ENCODE peak calls at places on chromosomes 4 and X, in seven cellular contexts. Z is cardiac fibroblast, W is mammary epithelial cell, Y is brain microvascular endothelial cell, T is Peyer's patch, L is choroid plexus epithelial cell, R is HCT116. A is an unnamed sample.

GRCh38 chrX:30196322-30196721 is 19.0 kb upstream of the MAGEB2 start:
- DNase-seq in Z (peak; percentile 3), W (peak; percentile 1), Y (peak; percentile 1), T (no peak), L (peak; percentile 33), R (peak; percentile 7), A (peak; percentile 1)

GRCh38 chr4:107823870-107824366 is 814 bp upstream of the SGMS2 start:
- DNase-seq in Z (no peak), W (no peak), Y (no peak), T (no peak), L (no peak), R (peak; percentile 70), A (no peak)

GRCh38 chr4:61425315-61425714 is 225.2 kb downstream of the ADGRL3 start:
- DNase-seq in Z (no peak), W (peak; percentile 97), Y (no peak), T (no peak), L (no peak), R (no peak), A (no peak)

GRCh38 chr4:18754180-18754579 is 732.6 kb upstream of the LCORL start:
- DNase-seq in Z (no peak), W (no peak), Y (no peak), T (no peak), L (no peak), R (no peak), A (no peak)

GRCh38 chr4:88818650-88819470 is 121.2 kb upstream of the NAP1L5 start:
- DNase-seq in Z (peak; percentile 70), W (peak; percentile 52), Y (peak; percentile 46), T (no peak), L (peak; percentile 75), R (peak; percentile 31), A (peak; percentile 74)

GRCh38 chr4:151227731-151228130 is 49.2 kb upstream of the PRSS48 start:
- DNase-seq in Z (peak; percentile 98), W (peak; percentile 84), Y (peak; percentile 96), T (no peak), L (peak; percentile 99), R (no peak), A (peak; percentile 87)

GRCh38 chr4:70704333-70705145 is 16.2 kb downstream of the UTP3 start:
- DNase-seq in Z (peak; percentile 76), W (peak; percentile 56), Y (peak; percentile 33), T (peak; percentile 89), L (peak; percentile 69), R (peak; percentile 42), A (peak; percentile 56)

GRCh38 chr4:8938623-8939022 is 67.0 kb upstream of the HMX1 start:
- DNase-seq in Z (no peak), W (no peak), Y (no peak), T (no peak), L (no peak), R (no peak), A (no peak)

GRCh38 chrX:134294548-134294947 is 57.6 kb downstream of the CCDC160 start:
- DNase-seq in Z (peak; percentile 0), W (no peak), Y (no peak), T (no peak), L (peak; percentile 31), R (no peak), A (peak; percentile 4)

GRCh38 chr4:177367336-177367735 is 57.7 kb downstream of the NEIL3 start:
- DNase-seq in Z (peak; percentile 45), W (peak; percentile 12), Y (peak; percentile 24), T (no peak), L (peak; percentile 37), R (no peak), A (peak; percentile 28)

GRCh38 chrX:130330706-130331105 is 9.0 kb upstream of the SLC25A14 start:
- DNase-seq in Z (peak; percentile 51), W (peak; percentile 46), Y (peak; percentile 55), T (peak; percentile 62), L (peak; percentile 54), R (peak; percentile 64), A (peak; percentile 43)

GRCh38 chr4:153005914-153006381 is 69.8 kb downstream of the FHDC1 start:
- DNase-seq in Z (no peak), W (no peak), Y (no peak), T (no peak), L (no peak), R (no peak), A (no peak)

GRCh38 chrX:17328837-17329236 is 46.2 kb upstream of the NHS start:
- DNase-seq in Z (no peak), W (no peak), Y (no peak), T (no peak), L (no peak), R (no peak), A (no peak)

GRCh38 chrX:38975368-38975767 is 174.1 kb downstream of the MID1IP1 start:
- DNase-seq in Z (peak; percentile 48), W (no peak), Y (no peak), T (no peak), L (peak; percentile 7), R (no peak), A (peak; percentile 57)

GRCh38 chrX:2425281-2426071 is 75.3 kb downstream of the DHRSX start:
- DNase-seq in Z (no peak), W (no peak), Y (no peak), T (no peak), L (no peak), R (no peak), A (no peak)

GRCh38 chr4:54232151-54232688 is 3.1 kb downstream of the PDGFRA start:
- DNase-seq in Z (no peak), W (no peak), Y (no peak), T (no peak), L (peak; percentile 30), R (no peak), A (peak; percentile 36)

GRCh38 chr4:17197070-17197469 is 298.6 kb upstream of the LDB2 start:
- DNase-seq in Z (no peak), W (no peak), Y (no peak), T (no peak), L (no peak), R (no peak), A (no peak)

GRCh38 chr4:149933883-149934282 is 118.2 kb upstream of the IQCM start:
- DNase-seq in Z (peak; percentile 41), W (no peak), Y (no peak), T (no peak), L (no peak), R (no peak), A (peak; percentile 35)

GRCh38 chr4:152807294-152807829 is 27.6 kb downstream of the ARFIP1 start:
- DNase-seq in Z (no peak), W (peak; percentile 52), Y (no peak), T (no peak), L (peak; percentile 43), R (no peak), A (no peak)

GRCh38 chrX:132716006-132716405 is 227.2 kb upstream of the MBNL3 start:
- DNase-seq in Z (no peak), W (no peak), Y (no peak), T (no peak), L (peak; percentile 4), R (no peak), A (no peak)

GRCh38 chr4:98518555-98519267 is 139.7 kb downstream of the TSPAN5 start:
- DNase-seq in Z (no peak), W (no peak), Y (no peak), T (no peak), L (no peak), R (no peak), A (no peak)

GRCh38 chr4:89253306-89253705 is 54.3 kb downstream of the GPRIN3 start:
- DNase-seq in Z (no peak), W (no peak), Y (no peak), T (no peak), L (no peak), R (no peak), A (no peak)

GRCh38 chrX:144849141-144849540 is 398.2 kb upstream of the SPANXN1 start:
- DNase-seq in Z (no peak), W (peak; percentile 63), Y (no peak), T (no peak), L (no peak), R (no peak), A (peak; percentile 8)

GRCh38 chr4:64014647-64015046 is 394.6 kb downstream of the TECRL start:
- DNase-seq in Z (no peak), W (no peak), Y (no peak), T (no peak), L (no peak), R (no peak), A (no peak)

GRCh38 chr4:114076865-114077264 is 97.4 kb upstream of the ARSJ start:
- DNase-seq in Z (no peak), W (peak; percentile 40), Y (no peak), T (no peak), L (no peak), R (no peak), A (peak; percentile 54)

GRCh38 chrX:9682456-9682855 is 83.2 kb downstream of the GPR143 start:
- DNase-seq in Z (peak; percentile 54), W (no peak), Y (no peak), T (no peak), L (peak; percentile 72), R (no peak), A (peak; percentile 42)
- TF ChIP-seq CTCF in Z (peak; percentile 8), W (no peak), Y (peak; percentile 26), T (peak; percentile 44), L (peak; percentile 63), R (no peak), A (peak; percentile 24)

GRCh38 chr4:6751611-6752485 is 30.7 kb upstream of the KIAA0232 start:
- DNase-seq in Z (no peak), W (no peak), Y (no peak), T (no peak), L (no peak), R (no peak), A (no peak)
- H3K4me3 ChIP-seq in Z (no peak overlapping the region), W (no peak overlapping the region), Y (no peak overlapping the region), T (no peak overlapping the region), L (no peak overlapping the region), R (no peak overlapping the region), A (no peak overlapping the region)

DNA sequence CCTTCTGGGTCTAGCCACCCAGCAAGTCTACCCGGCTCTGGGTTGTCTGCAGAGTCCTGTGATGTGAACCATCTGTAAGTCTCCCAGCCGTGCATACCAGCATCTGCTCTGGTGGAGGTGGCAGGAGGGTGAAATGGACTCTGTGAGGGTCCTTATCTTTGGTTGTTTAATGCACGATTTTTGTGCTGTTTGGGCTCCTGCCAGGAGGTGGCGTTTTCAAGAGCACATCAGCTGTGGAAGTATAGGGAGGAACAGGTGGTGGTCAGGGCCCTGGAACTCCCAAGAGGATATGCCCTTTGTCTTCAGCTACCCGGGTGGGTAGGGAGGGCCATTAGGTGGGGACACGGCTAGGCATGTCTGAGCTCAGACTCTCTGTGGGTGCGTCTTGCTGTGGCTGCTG is 66.5 kb upstream of the ZFP42 start:
- DNase-seq in Z (no peak), W (no peak), Y (no peak), T (no peak), L (no peak), R (peak; percentile 33), A (no peak)
- TF ChIP-seq CTCF in Z (peak; percentile 24), W (no peak), Y (peak; percentile 40), T (no peak), L (no peak), R (peak; percentile 37), A (no peak)

GRCh38 chr4:41881931-41882621 is 53.2 kb upstream of the TMEM33 start:
- DNase-seq in Z (no peak), W (no peak), Y (no peak), T (no peak), L (no peak), R (no peak), A (no peak)

GRCh38 chr4:41883988-41884737 is 51.1 kb upstream of the TMEM33 start:
- DNase-seq in Z (no peak), W (no peak), Y (no peak), T (no peak), L (no peak), R (no peak), A (no peak)

GRCh38 chr4:41880840-41881831 is 54.1 kb upstream of the TMEM33 start:
- DNase-seq in Z (peak; percentile 6), W (no peak), Y (no peak), T (no peak), L (no peak), R (no peak), A (peak; percentile 5)

GRCh38 chr4:41880022-41880837 is 55.0 kb upstream of the TMEM33 start:
- DNase-seq in Z (no peak), W (no peak), Y (no peak), T (no peak), L (no peak), R (no peak), A (no peak)

GRCh38 chr4:41882622-41883347 is 52.4 kb upstream of the TMEM33 start:
- DNase-seq in Z (peak; percentile 45), W (peak; percentile 21), Y (peak; percentile 25), T (no peak), L (peak; percentile 50), R (no peak), A (peak; percentile 26)
- H3K4me3 ChIP-seq in Z (no peak overlapping the region), W (no peak overlapping the region), Y (no peak overlapping the region), T (no peak overlapping the region), L (no peak overlapping the region), R (no peak overlapping the region), A (no peak overlapping the region)